ENCODE peak calls at places on chromosomes 5 and 9, in nine cellular contexts. G, E, O, W, N, B, M, V and L are unnamed samples.
A peak's percentile ranks its signal among the peaks of the same experiment; 100 is the strongest.

GRCh38 chr5:27171696-27172362 is 133.4 kb upstream of the CDH9 start:
- DNase-seq in G (no peak), E (no peak), O (peak; percentile 61), W (no peak), N (no peak), B (no peak), M (no peak), V (no peak), L (no peak)

GRCh38 chr9:27599102-27599501 is 25.8 kb upstream of the C9orf72 start:
- DNase-seq in G (no peak), E (no peak), O (no peak), W (no peak), N (no peak), B (no peak), M (no peak), V (no peak), L (no peak)

GRCh38 chr5:164073013-164073535 is 567.7 kb downstream of the MAT2B start:
- DNase-seq in G (peak; percentile 43), E (no peak), O (no peak), W (no peak), N (peak; percentile 3), B (no peak), M (no peak), V (no peak), L (no peak)

GRCh38 chr9:87812375-87813118 is 70.1 kb upstream of the SPATA31E1 start:
- DNase-seq in G (peak; percentile 66), E (peak; percentile 32), O (no peak), W (no peak), N (peak; percentile 40), B (no peak), M (no peak), V (peak; percentile 68), L (no peak)

GRCh38 chr9:134337469-134337868 is 11.2 kb downstream of the RXRA start:
- DNase-seq in G (no peak), E (no peak), O (no peak), W (no peak), N (no peak), B (no peak), M (no peak), V (no peak), L (no peak)

GRCh38 chr5:123223906-123224305 is 134.9 kb downstream of the PRDM6 start:
- DNase-seq in G (peak; percentile 31), E (no peak), O (no peak), W (no peak), N (no peak), B (no peak), M (no peak), V (no peak), L (no peak)

GRCh38 chr9:116687762-116688160 is 656 bp downstream of the TRIM32 start:
- DNase-seq in G (no peak), E (no peak), O (peak; percentile 25), W (no peak), N (no peak), B (no peak), M (no peak), V (peak; percentile 29), L (no peak)

GRCh38 chr9:134641173-134641985 is at the start of gene COL5A1:
- DNase-seq in G (peak; percentile 91), E (peak; percentile 97), O (peak; percentile 95), W (peak; percentile 74), N (no peak), B (peak; percentile 64), M (peak; percentile 92), V (peak; percentile 98), L (peak; percentile 32)

GRCh38 chr5:139641116-139642080 is 6.8 kb upstream of the CXXC5 start:
- DNase-seq in G (no peak), E (no peak), O (no peak), W (no peak), N (peak; percentile 13), B (peak; percentile 2), M (no peak), V (no peak), L (no peak)